ENCODE peak calls at places on chromosomes 6 and 20, in eight cellular contexts. One of them, this sample, is unnamed.

GRCh38 chr20:37552415-37552814 is 24.7 kb upstream of the BLCAP start:
- DNase-seq in nephron progenitor cell: no peak
- DNase-seq in lower lobe of right lung: no peak
- DNase-seq in Calu3: no peak
- DNase-seq in activated CD8-positive, alpha-beta T cell treated with anti-CD3 and anti-CD28 coated beads for 36 hours: no peak
- DNase-seq in A549: no peak
- DNase-seq in neural crest cell: no peak
- DNase-seq in astrocyte of the cerebellum: no peak
- DNase-seq in this sample: no peak

GRCh38 chr6:121963826-121964225 is 435.6 kb upstream of the HSF2 start:
- DNase-seq in lower lobe of right lung: no peak
- DNase-seq in neural crest cell: no peak
- DNase-seq in A549: no peak
- DNase-seq in astrocyte of the cerebellum: no peak
- DNase-seq in activated CD8-positive, alpha-beta T cell treated with anti-CD3 and anti-CD28 coated beads for 36 hours: no peak
- DNase-seq in Calu3: no peak
- DNase-seq in nephron progenitor cell: no peak
- DNase-seq in this sample: no peak

GRCh38 chr6:87196275-87196842 is 41.0 kb downstream of the ZNF292 start:
- DNase-seq in activated CD8-positive, alpha-beta T cell treated with anti-CD3 and anti-CD28 coated beads for 36 hours: no peak
- DNase-seq in astrocyte of the cerebellum: no peak
- DNase-seq in nephron progenitor cell: no peak
- DNase-seq in lower lobe of right lung: no peak
- DNase-seq in neural crest cell: no peak
- DNase-seq in A549: peak
- DNase-seq in Calu3: no peak
- DNase-seq in this sample: no peak

GRCh38 chr20:17747431-17747846 is 47.7 kb downstream of the BANF2 start:
- DNase-seq in Calu3: peak
- DNase-seq in nephron progenitor cell: no peak
- DNase-seq in A549: peak
- DNase-seq in activated CD8-positive, alpha-beta T cell treated with anti-CD3 and anti-CD28 coated beads for 36 hours: no peak
- DNase-seq in neural crest cell: no peak
- DNase-seq in astrocyte of the cerebellum: peak
- DNase-seq in lower lobe of right lung: no peak
- DNase-seq in this sample: no peak

GRCh38 chr6:46220351-46221220 is 49.8 kb upstream of the ENPP5 start:
- DNase-seq in lower lobe of right lung: no peak
- DNase-seq in Calu3: no peak
- DNase-seq in astrocyte of the cerebellum: no peak
- DNase-seq in activated CD8-positive, alpha-beta T cell treated with anti-CD3 and anti-CD28 coated beads for 36 hours: peak
- DNase-seq in neural crest cell: no peak
- DNase-seq in nephron progenitor cell: no peak
- DNase-seq in A549: no peak
- DNase-seq in this sample: no peak

GRCh38 chr6:129635396-129636164 is 74.4 kb downstream of the ARHGAP18 start:
- DNase-seq in A549: no peak
- DNase-seq in nephron progenitor cell: no peak
- DNase-seq in Calu3: no peak
- DNase-seq in neural crest cell: no peak
- DNase-seq in activated CD8-positive, alpha-beta T cell treated with anti-CD3 and anti-CD28 coated beads for 36 hours: no peak
- DNase-seq in lower lobe of right lung: no peak
- DNase-seq in astrocyte of the cerebellum: peak
- DNase-seq in this sample: no peak

GRCh38 chr6:16651871-16652270 is 109.4 kb downstream of the ATXN1 start:
- DNase-seq in astrocyte of the cerebellum: no peak
- DNase-seq in lower lobe of right lung: no peak
- DNase-seq in neural crest cell: no peak
- DNase-seq in Calu3: no peak
- DNase-seq in activated CD8-positive, alpha-beta T cell treated with anti-CD3 and anti-CD28 coated beads for 36 hours: no peak
- DNase-seq in A549: no peak
- DNase-seq in nephron progenitor cell: no peak
- DNase-seq in this sample: no peak

GRCh38 chr6:87702589-87702945 is 534 bp upstream of the AKIRIN2 start:
- DNase-seq in A549: peak
- DNase-seq in astrocyte of the cerebellum: no peak
- DNase-seq in Calu3: no peak
- DNase-seq in activated CD8-positive, alpha-beta T cell treated with anti-CD3 and anti-CD28 coated beads for 36 hours: no peak
- DNase-seq in lower lobe of right lung: no peak
- DNase-seq in neural crest cell: no peak
- DNase-seq in nephron progenitor cell: no peak
- DNase-seq in this sample: no peak

GRCh38 chr20:23270427-23270911 is 80.1 kb upstream of the NXT1 start:
- DNase-seq in lower lobe of right lung: no peak
- DNase-seq in A549: peak
- DNase-seq in nephron progenitor cell: no peak
- DNase-seq in neural crest cell: no peak
- DNase-seq in Calu3: no peak
- DNase-seq in activated CD8-positive, alpha-beta T cell treated with anti-CD3 and anti-CD28 coated beads for 36 hours: no peak
- DNase-seq in astrocyte of the cerebellum: no peak
- DNase-seq in this sample: no peak

GRCh38 chr20:36217226-36217625 is 19.1 kb upstream of the AAR2 start:
- DNase-seq in lower lobe of right lung: no peak
- DNase-seq in Calu3: peak
- DNase-seq in nephron progenitor cell: no peak
- DNase-seq in activated CD8-positive, alpha-beta T cell treated with anti-CD3 and anti-CD28 coated beads for 36 hours: no peak
- DNase-seq in A549: peak
- DNase-seq in neural crest cell: no peak
- DNase-seq in astrocyte of the cerebellum: no peak
- DNase-seq in this sample: no peak

GRCh38 chr6:56953597-56954388 is 1.1 kb upstream of the BEND6 start:
- DNase-seq in astrocyte of the cerebellum: no peak
- DNase-seq in neural crest cell: no peak
- DNase-seq in activated CD8-positive, alpha-beta T cell treated with anti-CD3 and anti-CD28 coated beads for 36 hours: peak
- DNase-seq in A549: peak
- DNase-seq in Calu3: no peak
- DNase-seq in lower lobe of right lung: no peak
- DNase-seq in nephron progenitor cell: no peak
- DNase-seq in this sample: no peak

GRCh38 chr20:1537731-1538058 is 19.8 kb downstream of the SIRPD start:
- DNase-seq in neural crest cell: no peak
- DNase-seq in astrocyte of the cerebellum: no peak
- DNase-seq in activated CD8-positive, alpha-beta T cell treated with anti-CD3 and anti-CD28 coated beads for 36 hours: no peak
- DNase-seq in A549: no peak
- DNase-seq in Calu3: no peak
- DNase-seq in nephron progenitor cell: no peak
- DNase-seq in lower lobe of right lung: peak
- DNase-seq in this sample: no peak

GRCh38 chr20:62658593-62659159 is 16.4 kb downstream of the SLCO4A1 start:
- DNase-seq in Calu3: no peak
- DNase-seq in astrocyte of the cerebellum: no peak
- DNase-seq in A549: no peak
- DNase-seq in lower lobe of right lung: no peak
- DNase-seq in activated CD8-positive, alpha-beta T cell treated with anti-CD3 and anti-CD28 coated beads for 36 hours: no peak
- DNase-seq in nephron progenitor cell: no peak
- DNase-seq in neural crest cell: no peak
- DNase-seq in this sample: no peak

GRCh38 chr6:501891-502601 is 110.5 kb downstream of the IRF4 start:
- DNase-seq in astrocyte of the cerebellum: no peak
- DNase-seq in neural crest cell: no peak
- DNase-seq in activated CD8-positive, alpha-beta T cell treated with anti-CD3 and anti-CD28 coated beads for 36 hours: peak
- DNase-seq in lower lobe of right lung: no peak
- DNase-seq in Calu3: peak
- DNase-seq in nephron progenitor cell: no peak
- DNase-seq in A549: no peak
- DNase-seq in this sample: no peak

GRCh38 chr6:117531758-117532276 is 49.3 kb downstream of the DCBLD1 start:
- DNase-seq in Calu3: no peak
- DNase-seq in A549: no peak
- DNase-seq in lower lobe of right lung: no peak
- DNase-seq in activated CD8-positive, alpha-beta T cell treated with anti-CD3 and anti-CD28 coated beads for 36 hours: no peak
- DNase-seq in neural crest cell: no peak
- DNase-seq in astrocyte of the cerebellum: no peak
- DNase-seq in nephron progenitor cell: no peak
- DNase-seq in this sample: no peak

DNA sequence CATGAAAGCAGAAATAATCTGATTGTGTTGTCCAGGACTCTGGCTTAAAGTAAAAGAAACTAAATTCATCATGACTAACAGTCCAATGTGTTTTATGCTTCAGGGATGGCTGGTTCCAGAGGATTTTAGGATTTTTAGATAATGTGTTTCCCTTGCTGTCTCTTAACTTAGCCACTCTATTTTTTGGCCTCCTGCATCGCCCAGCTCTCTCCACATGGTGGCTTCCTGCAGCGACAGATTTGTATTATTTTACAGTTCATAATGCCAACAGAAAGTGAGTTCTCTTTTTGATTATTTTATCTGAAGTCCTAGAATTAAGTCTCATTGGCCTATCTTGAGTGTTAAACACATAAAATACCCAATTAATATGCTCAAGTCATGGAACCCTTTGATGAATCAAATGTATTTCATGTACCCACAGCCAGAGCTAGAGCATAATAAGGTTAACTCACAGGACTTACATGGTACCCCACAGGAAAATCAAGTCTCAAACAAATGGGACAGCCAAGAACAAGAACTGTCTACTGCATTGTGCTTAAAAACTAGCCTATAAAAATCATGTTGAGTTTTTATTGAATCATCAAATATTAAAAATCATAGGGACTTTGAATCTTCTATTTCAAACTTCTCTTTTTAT is 582.5 kb downstream of the DOK5 start:
- DNase-seq in neural crest cell: no peak
- DNase-seq in astrocyte of the cerebellum: no peak
- DNase-seq in activated CD8-positive, alpha-beta T cell treated with anti-CD3 and anti-CD28 coated beads for 36 hours: no peak
- DNase-seq in Calu3: no peak
- DNase-seq in lower lobe of right lung: no peak
- DNase-seq in nephron progenitor cell: no peak
- DNase-seq in A549: no peak
- DNase-seq in this sample: no peak
- TF ChIP-seq CTCF in neural crest cell: peak
- TF ChIP-seq CTCF in astrocyte of the cerebellum: peak
- TF ChIP-seq CTCF in activated CD8-positive, alpha-beta T cell treated with anti-CD3 and anti-CD28 coated beads for 36 hours: no peak
- TF ChIP-seq CTCF in Calu3: no peak
- TF ChIP-seq CTCF in lower lobe of right lung: peak
- TF ChIP-seq CTCF in nephron progenitor cell: peak
- TF ChIP-seq CTCF in A549: no peak
- TF ChIP-seq CTCF in this sample: no peak

DNA sequence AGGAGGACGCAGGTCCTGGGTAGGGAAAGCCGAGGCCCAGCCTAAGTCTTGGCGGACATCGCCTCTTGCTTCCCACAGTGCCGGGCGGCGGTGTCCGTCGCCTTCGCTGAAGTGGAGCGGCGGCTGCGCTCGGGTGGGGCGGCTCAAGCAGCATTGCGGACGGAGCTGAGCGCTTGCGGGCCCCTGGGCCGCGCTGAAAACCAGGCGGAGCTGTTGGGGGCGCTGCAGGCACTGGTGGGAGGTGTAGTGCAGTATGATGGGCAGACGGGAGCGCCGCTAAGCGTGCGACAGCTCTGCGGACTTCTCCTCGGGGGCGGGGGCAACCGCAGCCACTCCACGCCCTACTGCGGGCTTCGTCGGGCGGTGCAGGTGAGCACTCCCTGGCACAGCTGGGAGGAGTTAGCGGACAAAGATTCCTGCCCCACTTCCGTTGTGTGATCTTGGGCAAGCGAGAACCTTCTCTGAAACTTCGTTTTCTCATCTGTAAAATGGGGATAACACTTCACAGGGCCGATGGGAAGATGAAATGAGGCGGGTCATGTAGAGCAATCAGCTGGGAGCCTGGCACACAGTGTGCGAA is 4.3 kb downstream of the PRSS16 start:
- DNase-seq in lower lobe of right lung: peak
- DNase-seq in activated CD8-positive, alpha-beta T cell treated with anti-CD3 and anti-CD28 coated beads for 36 hours: peak
- DNase-seq in nephron progenitor cell: peak
- DNase-seq in A549: peak
- DNase-seq in neural crest cell: peak
- DNase-seq in astrocyte of the cerebellum: no peak
- DNase-seq in Calu3: peak
- DNase-seq in this sample: peak
- TF ChIP-seq CTCF in lower lobe of right lung: peak
- TF ChIP-seq CTCF in activated CD8-positive, alpha-beta T cell treated with anti-CD3 and anti-CD28 coated beads for 36 hours: peak
- TF ChIP-seq CTCF in nephron progenitor cell: peak
- TF ChIP-seq CTCF in A549: peak
- TF ChIP-seq CTCF in neural crest cell: peak
- TF ChIP-seq CTCF in astrocyte of the cerebellum: peak
- TF ChIP-seq CTCF in Calu3: peak
- TF ChIP-seq CTCF in this sample: peak

GRCh38 chr20:4775322-4776078 is 53.8 kb downstream of the PRND start:
- DNase-seq in Calu3: no peak
- DNase-seq in astrocyte of the cerebellum: no peak
- DNase-seq in A549: no peak
- DNase-seq in neural crest cell: no peak
- DNase-seq in lower lobe of right lung: peak
- DNase-seq in activated CD8-positive, alpha-beta T cell treated with anti-CD3 and anti-CD28 coated beads for 36 hours: no peak
- DNase-seq in nephron progenitor cell: no peak
- DNase-seq in this sample: no peak

GRCh38 chr20:4773736-4774135 is 52.0 kb downstream of the PRND start:
- DNase-seq in Calu3: no peak
- DNase-seq in neural crest cell: no peak
- DNase-seq in lower lobe of right lung: no peak
- DNase-seq in A549: no peak
- DNase-seq in astrocyte of the cerebellum: no peak
- DNase-seq in nephron progenitor cell: no peak
- DNase-seq in activated CD8-positive, alpha-beta T cell treated with anti-CD3 and anti-CD28 coated beads for 36 hours: no peak
- DNase-seq in this sample: no peak

GRCh38 chr20:4769328-4769727 is 47.6 kb downstream of the PRND start:
- DNase-seq in A549: no peak
- DNase-seq in astrocyte of the cerebellum: no peak
- DNase-seq in Calu3: no peak
- DNase-seq in neural crest cell: no peak
- DNase-seq in nephron progenitor cell: no peak
- DNase-seq in activated CD8-positive, alpha-beta T cell treated with anti-CD3 and anti-CD28 coated beads for 36 hours: no peak
- DNase-seq in lower lobe of right lung: no peak
- DNase-seq in this sample: no peak

GRCh38 chr20:4774209-4774608 is 52.5 kb downstream of the PRND start:
- DNase-seq in astrocyte of the cerebellum: no peak
- DNase-seq in neural crest cell: no peak
- DNase-seq in nephron progenitor cell: no peak
- DNase-seq in lower lobe of right lung: no peak
- DNase-seq in A549: no peak
- DNase-seq in activated CD8-positive, alpha-beta T cell treated with anti-CD3 and anti-CD28 coated beads for 36 hours: no peak
- DNase-seq in Calu3: no peak
- DNase-seq in this sample: no peak

GRCh38 chr20:4772132-4772531 is 50.4 kb downstream of the PRND start:
- DNase-seq in Calu3: no peak
- DNase-seq in A549: no peak
- DNase-seq in neural crest cell: no peak
- DNase-seq in activated CD8-positive, alpha-beta T cell treated with anti-CD3 and anti-CD28 coated beads for 36 hours: no peak
- DNase-seq in nephron progenitor cell: no peak
- DNase-seq in lower lobe of right lung: no peak
- DNase-seq in astrocyte of the cerebellum: no peak
- DNase-seq in this sample: no peak
- TF ChIP-seq CTCF in Calu3: no peak
- TF ChIP-seq CTCF in A549: no peak
- TF ChIP-seq CTCF in neural crest cell: no peak
- TF ChIP-seq CTCF in activated CD8-positive, alpha-beta T cell treated with anti-CD3 and anti-CD28 coated beads for 36 hours: no peak
- TF ChIP-seq CTCF in nephron progenitor cell: no peak
- TF ChIP-seq CTCF in lower lobe of right lung: no peak
- TF ChIP-seq CTCF in astrocyte of the cerebellum: no peak
- TF ChIP-seq CTCF in this sample: no peak

DNA sequence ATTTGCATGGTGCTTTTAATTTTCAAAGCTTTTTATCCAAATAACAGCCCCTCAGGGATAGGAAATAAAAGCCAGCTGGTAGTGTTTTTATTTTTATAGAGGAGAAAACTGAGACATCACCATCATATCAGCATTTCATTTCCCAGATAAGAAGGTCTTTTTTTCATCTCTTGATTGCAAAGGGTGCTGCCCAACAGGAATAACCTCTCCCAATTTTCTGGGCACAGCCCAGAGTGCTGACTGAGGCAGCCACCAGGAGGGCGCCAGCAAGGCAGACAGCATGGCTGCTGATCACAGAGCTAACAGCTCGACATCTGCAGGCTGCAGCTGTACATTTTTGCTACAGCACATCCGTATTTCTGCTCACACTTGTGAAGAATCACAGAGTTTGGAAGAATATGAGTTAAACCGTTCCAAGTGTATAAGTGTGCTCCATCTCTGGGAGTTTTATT is 85.7 kb upstream of the C20orf144 start:
- DNase-seq in neural crest cell: no peak
- DNase-seq in A549: peak
- DNase-seq in Calu3: peak
- DNase-seq in activated CD8-positive, alpha-beta T cell treated with anti-CD3 and anti-CD28 coated beads for 36 hours: no peak
- DNase-seq in astrocyte of the cerebellum: no peak
- DNase-seq in nephron progenitor cell: no peak
- DNase-seq in lower lobe of right lung: no peak
- DNase-seq in this sample: no peak
- TF ChIP-seq CTCF in neural crest cell: no peak
- TF ChIP-seq CTCF in A549: no peak
- TF ChIP-seq CTCF in Calu3: no peak
- TF ChIP-seq CTCF in activated CD8-positive, alpha-beta T cell treated with anti-CD3 and anti-CD28 coated beads for 36 hours: no peak
- TF ChIP-seq CTCF in astrocyte of the cerebellum: no peak
- TF ChIP-seq CTCF in nephron progenitor cell: no peak
- TF ChIP-seq CTCF in lower lobe of right lung: no peak
- TF ChIP-seq CTCF in this sample: peak

This sample was measured in D721Med.